ENCODE peak calls at places on chromosomes 7 and 10, in eight cellular contexts. I is transverse colon, U is NCI-H2081 treated with DMSO at 0.1 percent for 48 hours, H is OCI-LY7, Z is ACHN, V is psoas muscle, T is left kidney, E is glutamatergic neuron. O is an unnamed sample.

GRCh38 chr7:22784346-22784745 is 38.3 kb downstream of the TOMM7 start:
- DNase-seq in I (no peak), U (no peak), H (no peak), Z (no peak), V (no peak), T (no peak), E (no peak), O (no peak)

GRCh38 chr10:100901051-100901450 is 11.7 kb upstream of the SLF2 start:
- DNase-seq in I (no peak), U (no peak), H (no peak), Z (no peak), V (no peak), T (peak; percentile 43), E (no peak), O (no peak)

GRCh38 chr10:51297438-51297837 is 223.2 kb downstream of the PRKG1 start:
- DNase-seq in I (no peak), U (no peak), H (no peak), Z (no peak), V (no peak), T (no peak), E (no peak), O (no peak)

GRCh38 chr10:131111007-131111406 is 200.5 kb downstream of the TCERG1L start:
- DNase-seq in I (no peak), U (no peak), H (no peak), Z (no peak), V (peak; percentile 4), T (no peak), E (no peak), O (no peak)

GRCh38 chr10:130801784-130802183 is 509.7 kb downstream of the TCERG1L start:
- DNase-seq in I (no peak), U (no peak), H (no peak), Z (no peak), V (no peak), T (no peak), E (no peak), O (no peak)

GRCh38 chr10:49365675-49366415 is 30.0 kb downstream of the DRGX start:
- DNase-seq in I (no peak), U (no peak), H (no peak), Z (no peak), V (no peak), T (no peak), E (no peak), O (peak; percentile 40)

GRCh38 chr10:131832056-131832685 is 68.6 kb upstream of the PPP2R2D start:
- DNase-seq in I (no peak), U (no peak), H (no peak), Z (no peak), V (peak; percentile 35), T (no peak), E (peak; percentile 9), O (no peak)

GRCh38 chr10:36817898-36818297 is 307.5 kb upstream of the ANKRD30A start:
- DNase-seq in I (no peak), U (no peak), H (no peak), Z (no peak), V (no peak), T (no peak), E (no peak), O (no peak)

GRCh38 chr7:85041599-85042216 is 145.1 kb downstream of the SEMA3D start:
- DNase-seq in I (peak; percentile 68), U (peak; percentile 67), H (peak; percentile 39), Z (peak; percentile 75), V (peak; percentile 56), T (peak; percentile 90), E (peak; percentile 76), O (peak; percentile 73)